ENCODE peak calls at places on chromosomes 11 and 22, in seven cellular contexts. K is HCT116, U is H1, Z is HepG2, P is GM12878, H is K562, V is endothelial cell of umbilical vein. T is an unnamed sample.

GRCh38 chr11:103903621-103904323 is 132.7 kb upstream of the DDI1 start:
- DNase-seq in K (no peak), U (no peak), Z (no peak), P (no peak), H (no peak), V (no peak), T (no peak)

GRCh38 chr11:119859684-119860083 is 130.7 kb upstream of the NECTIN1 start:
- DNase-seq in K (no peak), U (no peak), Z (no peak), P (no peak), H (no peak), V (no peak), T (no peak)

GRCh38 chr22:44448271-44448780 is 49.7 kb downstream of the RTL6 start:
- DNase-seq in K (no peak), U (no peak), Z (no peak), P (no peak), H (no peak), V (no peak), T (no peak)

GRCh38 chr11:67267188-67268035 is 1.1 kb downstream of the GRK2 start:
- DNase-seq in K (no peak), U (no peak), Z (peak), P (no peak), H (no peak), V (no peak), T (no peak)

GRCh38 chr11:17794981-17795380 is 60.4 kb downstream of the KCNC1 start:
- DNase-seq in K (no peak), U (no peak), Z (no peak), P (no peak), H (no peak), V (no peak), T (no peak)

GRCh38 chr11:65500262-65501004 is 1.6 kb downstream of the MALAT1 start:
- DNase-seq in K (no peak), U (no peak), Z (no peak), P (no peak), H (no peak), V (peak), T (no peak)

GRCh38 chr11:61004037-61004641 is 32.7 kb downstream of the CD6 start:
- DNase-seq in K (no peak), U (no peak), Z (no peak), P (no peak), H (no peak), V (no peak), T (peak)

GRCh38 chr11:45593992-45594391 is 71.4 kb downstream of the CHST1 start:
- DNase-seq in K (peak), U (no peak), Z (no peak), P (no peak), H (peak), V (no peak), T (no peak)

GRCh38 chr22:39408807-39409206 is 9.2 kb downstream of the TAB1 start:
- DNase-seq in K (no peak), U (no peak), Z (no peak), P (no peak), H (no peak), V (no peak), T (no peak)

GRCh38 chr11:108319541-108320145 is 96.8 kb downstream of the ATM start:
- DNase-seq in K (no peak), U (no peak), Z (no peak), P (no peak), H (no peak), V (peak), T (no peak)

GRCh38 chr22:16608931-16609330 is 16.3 kb upstream of the CCT8L2 start:
- DNase-seq in K (no peak), U (no peak), Z (no peak), P (no peak), H (peak), V (no peak), T (no peak)

GRCh38 chr11:134343646-134344045 is 11.9 kb downstream of the GLB1L2 start:
- DNase-seq in K (no peak), U (no peak), Z (no peak), P (no peak), H (no peak), V (no peak), T (no peak)

GRCh38 chr11:119288219-119288618 is 28.7 kb downstream of the MCAM start:
- DNase-seq in K (no peak), U (no peak), Z (no peak), P (no peak), H (no peak), V (no peak), T (no peak)

DNA sequence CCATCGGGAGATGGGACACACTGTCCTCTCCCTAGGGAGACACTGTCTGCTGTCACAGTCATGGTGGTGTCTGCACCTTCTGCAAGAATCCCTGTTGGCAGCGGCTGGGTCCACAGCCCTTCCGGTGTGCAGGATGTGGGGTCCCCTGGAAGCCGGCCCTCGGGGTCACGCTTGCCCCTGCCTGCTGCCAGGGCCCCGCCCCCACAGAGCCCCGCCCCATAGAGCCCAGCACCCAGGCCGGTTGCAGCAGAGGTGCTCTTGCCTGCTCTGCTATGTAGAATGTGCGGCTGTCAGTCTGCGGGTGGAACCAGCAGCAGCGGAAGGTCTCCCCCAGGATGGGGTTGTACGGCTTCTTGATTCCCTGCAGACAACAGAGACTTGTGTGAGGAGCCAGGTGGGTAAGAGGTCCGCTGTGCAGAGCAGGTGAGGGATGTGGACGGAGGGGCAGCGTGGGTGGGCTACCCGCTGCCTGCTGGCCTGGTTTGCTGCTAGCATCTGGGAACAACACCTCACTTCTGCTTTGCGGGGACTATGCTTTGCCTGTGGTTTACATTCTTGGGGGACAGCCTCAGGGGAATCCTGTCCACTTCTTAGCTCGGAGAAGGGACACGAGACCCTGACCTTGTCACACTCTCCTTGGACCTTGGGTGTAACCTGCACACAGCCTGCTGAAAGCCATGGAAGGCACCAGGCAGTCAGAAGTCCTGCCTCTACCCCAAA is 44.9 kb upstream of the CARS1 start:
- DNase-seq in K (no peak), U (no peak), Z (no peak), P (no peak), H (no peak), V (no peak), T (no peak)
- TF ChIP-seq EZH2 in K (no peak), U (no peak), Z (no peak), P (no peak), H (no peak), V (no peak), T (no peak)

GRCh38 chr22:26673485-26673884 is 16.1 kb downstream of the MIAT start:
- DNase-seq in K (no peak), U (no peak), Z (no peak), P (no peak), H (no peak), V (no peak), T (no peak)

GRCh38 chr22:26677217-26677616 is 19.8 kb downstream of the MIAT start:
- DNase-seq in K (no peak), U (no peak), Z (no peak), P (no peak), H (no peak), V (no peak), T (no peak)

GRCh38 chr22:26672590-26673468 is 15.4 kb downstream of the MIAT start:
- DNase-seq in K (peak), U (peak), Z (peak), P (peak), H (peak), V (peak), T (peak)

GRCh38 chr22:26674211-26675190 is 17.1 kb downstream of the MIAT start:
- DNase-seq in K (no peak), U (no peak), Z (no peak), P (peak), H (no peak), V (no peak), T (no peak)

GRCh38 chr22:26675687-26676273 is 18.4 kb downstream of the MIAT start:
- DNase-seq in K (no peak), U (no peak), Z (no peak), P (no peak), H (no peak), V (no peak), T (no peak)
- TF ChIP-seq POLR2AphosphoS5 in K (no peak), U (no peak), Z (no peak), P (peak), H (no peak), V (no peak), T (no peak)

DNA sequence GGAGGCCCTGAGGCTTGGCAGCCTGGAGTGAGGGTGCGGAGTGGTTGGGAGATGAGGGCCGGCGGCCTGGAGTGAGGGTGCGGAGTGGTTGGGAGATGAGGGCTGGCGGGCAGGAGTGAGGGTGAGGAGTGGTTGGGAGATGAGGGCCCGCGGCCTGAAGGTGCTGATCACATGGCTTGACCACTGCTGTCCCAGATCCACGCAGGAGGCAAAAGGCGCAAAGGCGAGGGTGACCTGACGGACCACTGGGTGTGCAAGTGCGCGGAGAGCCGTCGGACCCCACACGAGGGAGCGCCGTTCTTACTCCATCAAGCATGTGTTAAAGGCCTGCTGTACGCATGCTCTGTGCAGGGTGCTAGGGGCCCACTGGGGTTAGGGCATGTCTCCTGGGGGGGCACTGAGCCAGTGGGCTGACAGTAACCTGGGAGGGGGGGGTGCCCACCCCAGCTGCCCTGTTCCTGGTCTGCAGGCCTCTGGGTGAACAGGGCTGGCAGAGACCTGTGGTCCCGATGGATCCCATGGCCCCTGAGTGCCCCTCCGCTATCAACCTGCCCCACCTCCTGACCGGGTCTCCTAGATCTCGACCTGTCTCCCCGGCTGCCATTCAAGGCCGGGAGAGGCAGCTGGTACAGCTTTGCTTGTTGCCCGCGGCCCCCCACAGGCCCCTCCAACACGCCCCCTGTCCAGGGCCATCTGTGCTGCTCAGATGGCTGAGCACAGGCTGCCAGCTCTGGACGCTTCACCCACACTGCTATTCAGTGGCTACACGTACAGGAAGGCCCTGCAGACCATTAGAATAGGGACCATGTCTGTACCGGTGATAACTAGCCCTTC is 21.1 kb downstream of the MRGPRD start:
- DNase-seq in K (no peak), U (no peak), Z (no peak), P (no peak), H (no peak), V (no peak), T (no peak)
- H3K9ac ChIP-seq in K (no peak), U (no peak), Z (no peak), P (no peak), H (no peak), V (no peak), T (no peak)

GRCh38 chr11:43581370-43582023 is 99.0 kb upstream of the HSD17B12 start:
- DNase-seq in K (no peak), U (no peak), Z (no peak), P (no peak), H (no peak), V (no peak), T (no peak)

GRCh38 chr11:43579919-43580276 is 100.6 kb upstream of the HSD17B12 start:
- DNase-seq in K (no peak), U (no peak), Z (no peak), P (no peak), H (no peak), V (no peak), T (no peak)

GRCh38 chr11:43579171-43579918 is 101.2 kb upstream of the HSD17B12 start:
- DNase-seq in K (no peak), U (no peak), Z (no peak), P (no peak), H (peak), V (peak), T (no peak)

GRCh38 chr11:43582024-43582836 is 98.3 kb upstream of the HSD17B12 start:
- DNase-seq in K (no peak), U (no peak), Z (no peak), P (no peak), H (no peak), V (no peak), T (no peak)

GRCh38 chr11:43580735-43581369 is 99.7 kb upstream of the HSD17B12 start:
- DNase-seq in K (no peak), U (no peak), Z (no peak), P (no peak), H (peak), V (no peak), T (no peak)
- TF ChIP-seq EZH2 in K (no peak), U (no peak), Z (no peak), P (no peak), H (no peak), V (peak), T (no peak)

GRCh38 chr22:40512426-40513136 is 123.9 kb downstream of the MRTFA start:
- DNase-seq in K (no peak), U (no peak), Z (peak), P (no peak), H (no peak), V (no peak), T (peak)
- TF ChIP-seq POLR2AphosphoS5 in K (no peak), U (no peak), Z (no peak), P (no peak), H (no peak), V (no peak), T (no peak)

DNA sequence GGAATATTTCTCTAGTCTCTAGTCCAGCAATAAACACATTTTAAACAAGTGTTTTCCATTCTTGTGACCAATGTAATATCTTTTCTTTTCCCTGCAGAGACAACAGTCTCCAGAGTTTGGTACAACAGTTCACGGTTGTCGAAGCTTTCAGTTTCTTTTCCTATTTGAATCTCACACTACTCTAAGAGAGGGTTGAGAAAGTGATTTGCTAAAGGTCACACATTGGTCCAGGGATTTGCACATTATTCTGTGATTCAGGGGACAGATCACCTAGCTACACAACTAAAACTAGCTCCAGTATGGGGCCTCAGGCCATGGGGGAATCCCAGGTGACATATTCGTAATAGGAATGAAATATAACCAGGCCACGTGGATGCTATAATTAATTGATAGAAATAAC is 132.5 kb downstream of the HIPK3 start:
- DNase-seq in K (no peak), U (no peak), Z (no peak), P (peak), H (no peak), V (no peak), T (no peak)
- H3K9ac ChIP-seq in K (no peak), U (no peak), Z (no peak), P (peak), H (no peak), V (no peak), T (no peak)

GRCh38 chr11:30412509-30412908 is 89.6 kb downstream of the ARL14EP start:
- DNase-seq in K (no peak), U (no peak), Z (no peak), P (no peak), H (no peak), V (no peak), T (no peak)

GRCh38 chr11:30411383-30411782 is 88.5 kb downstream of the ARL14EP start:
- DNase-seq in K (no peak), U (no peak), Z (no peak), P (no peak), H (no peak), V (no peak), T (no peak)

DNA sequence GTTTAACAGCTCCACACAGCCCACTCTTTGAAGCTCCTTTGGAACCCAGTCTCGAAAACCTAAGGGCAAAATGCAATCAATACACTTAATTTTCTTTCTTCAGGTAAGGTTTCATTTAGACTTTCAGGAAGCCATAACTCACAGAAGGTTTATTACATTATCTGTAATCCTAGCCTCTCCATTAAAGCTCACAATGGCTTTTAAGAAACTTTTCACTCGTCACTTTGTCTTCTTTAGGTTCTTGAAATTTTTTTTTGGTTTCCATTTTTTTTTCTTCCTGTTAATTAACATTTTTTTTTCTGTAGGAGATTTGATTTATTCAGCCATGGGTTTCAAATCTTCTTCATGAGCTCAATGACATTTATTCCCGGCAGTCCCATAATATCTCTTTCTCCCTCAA is 91.4 kb downstream of the ARL14EP start:
- DNase-seq in K (no peak), U (no peak), Z (no peak), P (no peak), H (no peak), V (no peak), T (no peak)
- TF ChIP-seq EZH2 in K (no peak), U (no peak), Z (no peak), P (no peak), H (no peak), V (no peak), T (no peak)

GRCh38 chr11:70105755-70106571 is 27.8 kb downstream of the ANO1 start:
- DNase-seq in K (no peak), U (no peak), Z (no peak), P (no peak), H (no peak), V (no peak), T (no peak)
- TF ChIP-seq POLR2AphosphoS5 in K (no peak), U (no peak), Z (no peak), P (no peak), H (no peak), V (no peak), T (no peak)

DNA sequence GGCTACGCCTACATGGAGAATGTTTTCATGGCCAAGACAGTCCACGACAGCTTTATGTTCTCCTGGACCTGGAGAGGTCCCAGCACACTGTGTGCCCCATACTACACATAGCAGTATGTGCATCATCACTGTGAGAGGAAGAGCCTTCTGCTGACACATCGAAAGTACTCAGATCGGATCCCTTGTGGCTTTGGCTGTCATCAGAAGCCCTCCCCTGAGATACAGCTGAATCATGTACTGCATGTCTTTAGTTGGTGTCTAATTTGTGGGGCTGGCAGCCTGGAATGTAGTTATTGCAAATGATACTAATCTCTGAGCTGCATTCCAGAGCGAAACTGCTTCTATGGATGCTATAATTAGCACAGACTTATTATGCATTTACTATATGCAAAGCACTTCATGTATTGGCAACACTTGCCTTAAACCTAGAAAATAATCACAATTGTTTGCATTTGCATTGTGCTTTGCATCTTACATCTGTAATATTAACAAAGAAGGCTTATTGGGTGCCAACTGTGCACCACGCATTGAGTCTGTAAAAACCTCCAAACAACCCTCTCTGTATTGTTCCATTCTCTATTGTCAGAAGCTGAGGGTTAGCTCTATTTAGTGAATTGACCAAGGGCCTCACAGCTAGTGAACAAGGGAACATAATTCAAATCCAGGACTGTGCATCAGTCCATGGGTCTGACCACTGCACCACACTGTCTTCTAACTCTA is 89.2 kb upstream of the CRTAM start:
- DNase-seq in K (no peak), U (no peak), Z (no peak), P (peak), H (no peak), V (peak), T (peak)
- H3K9ac ChIP-seq in K (no peak), U (no peak), Z (no peak), P (no peak), H (no peak), V (no peak), T (no peak)

DNA sequence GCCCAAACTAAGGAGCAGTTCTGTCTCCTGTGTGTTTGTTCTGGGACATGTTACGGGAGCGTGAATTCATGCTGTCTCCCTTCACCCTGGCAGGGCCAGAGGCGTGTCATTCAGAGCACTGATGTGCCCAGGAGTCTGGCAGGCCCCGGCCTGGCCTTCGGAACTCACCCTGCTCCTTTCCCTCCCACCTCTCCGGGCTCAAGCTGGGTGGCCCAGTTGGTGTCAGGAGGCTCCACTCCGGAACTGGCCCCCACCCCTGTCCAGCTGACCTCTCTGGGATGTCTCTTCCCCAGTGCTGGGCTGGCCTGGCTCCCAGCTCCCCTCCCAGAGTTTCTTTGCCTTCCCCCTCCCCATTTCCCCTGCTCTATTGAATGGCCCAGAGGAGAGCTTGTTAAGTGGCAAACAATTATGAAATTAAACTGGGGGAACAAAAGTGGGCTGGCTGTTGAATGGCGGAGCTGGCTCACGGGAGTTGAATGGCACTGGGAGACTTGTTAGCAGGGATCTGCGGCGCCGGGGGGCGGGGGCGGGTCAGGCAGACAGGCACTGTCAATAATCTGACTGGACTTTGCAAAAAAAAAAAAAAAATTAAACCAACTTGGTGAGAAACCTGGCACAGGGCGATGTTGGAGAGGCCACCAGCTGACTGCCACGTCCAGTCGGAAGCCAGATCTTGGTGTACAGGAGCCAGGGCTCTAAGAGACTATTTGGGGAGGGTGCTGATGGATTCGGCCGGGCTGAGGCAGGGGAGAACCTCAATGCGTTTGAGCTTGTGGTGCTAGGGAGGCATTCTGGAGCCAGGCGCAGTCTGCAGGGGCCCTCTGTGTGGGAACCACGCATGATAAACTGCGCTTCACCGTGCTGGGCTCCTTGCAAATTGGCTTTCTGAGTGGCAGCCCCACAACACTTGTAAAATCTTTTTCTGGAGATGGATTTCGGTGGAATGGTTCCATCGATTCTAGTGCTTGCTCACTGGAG is 1.3 kb downstream of the MPPED1 start:
- DNase-seq in K (no peak), U (no peak), Z (no peak), P (no peak), H (no peak), V (no peak), T (no peak)
- TF ChIP-seq EZH2 in K (no peak), U (no peak), Z (no peak), P (no peak), H (no peak), V (no peak), T (no peak)

T was measured in SK-N-MC.